ENCODE peak calls at places on chromosome 18, in six cellular contexts. N is endothelial cell of umbilical vein, U is Peyer's patch, S is fibroblast of lung, R is stomach, T is suprapubic skin. J is an unnamed sample. For H3K27me3, the result is how much of the 10 kb centered on the place peaks cover.

GRCh38 chr18:32420084-32420483 is 50.6 kb downstream of the GAREM1 start:
- DNase-seq in N (peak), R (no peak), S (no peak), T (no peak), U (no peak), J (no peak)

GRCh38 chr18:76205906-76206305 is 289.1 kb downstream of the ZNF516 start:
- DNase-seq in N (no peak), S (no peak), R (no peak), T (no peak), U (no peak), J (no peak)

GRCh38 chr18:35581555-35582309 is at the start of gene GALNT1:
- DNase-seq in U (peak), S (peak), N (peak), R (no peak), T (no peak), J (peak)

GRCh38 chr18:60978338-60978737 is 354.9 kb upstream of the CDH20 start:
- DNase-seq in S (peak), R (no peak), N (peak), U (no peak), T (no peak), J (no peak)

GRCh38 chr18:8982416-8983183 is 119.9 kb upstream of the NDUFV2 start:
- DNase-seq in N (peak), R (peak), S (peak), U (peak), T (no peak), J (no peak)

GRCh38 chr18:60809937-60810336 is 437.4 kb upstream of the MC4R start:
- DNase-seq in R (no peak), U (no peak), T (no peak), N (no peak), S (no peak), J (no peak)

GRCh38 chr18:31252522-31252921 is 65.4 kb upstream of the DSG1 start:
- DNase-seq in T (no peak), N (no peak), S (no peak), R (no peak), U (no peak), J (no peak)

GRCh38 chr18:48955528-48956261 is 4.9 kb upstream of the SMAD7 start:
- DNase-seq in S (peak), T (peak), R (peak), U (no peak), N (peak), J (no peak)

GRCh38 chr18:68215931-68216330 is 499.0 kb downstream of the TMX3 start:
- DNase-seq in T (no peak), R (no peak), N (no peak), S (peak), U (no peak), J (no peak)

GRCh38 chr18:77042583-77042982 is 90.0 kb downstream of the MBP start:
- DNase-seq in N (no peak), R (no peak), U (no peak), S (no peak), T (no peak), J (no peak)

GRCh38 chr18:70377857-70378701 is 89.2 kb downstream of the SOCS6 start:
- DNase-seq in N (no peak), S (no peak), T (no peak), U (no peak), R (no peak), J (no peak)

GRCh38 chr18:74456409-74457042 is 582 bp downstream of the DIPK1C start:
- DNase-seq in N (no peak), R (no peak), T (no peak), S (no peak), U (no peak), J (no peak)

GRCh38 chr18:74455386-74455785 is 1.7 kb downstream of the DIPK1C start:
- DNase-seq in N (no peak), U (no peak), T (no peak), S (no peak), R (no peak), J (no peak)

GRCh38 chr18:74457043-74457742 is at the start of gene DIPK1C:
- DNase-seq in N (no peak), T (no peak), R (no peak), U (no peak), S (no peak), J (no peak)

GRCh38 chr18:74454279-74454741 is 2.8 kb downstream of the DIPK1C start:
- DNase-seq in N (no peak), R (no peak), T (no peak), S (no peak), U (no peak), J (no peak)

GRCh38 chr18:74456017-74456408 is 1.1 kb downstream of the DIPK1C start:
- DNase-seq in U (no peak), T (no peak), R (no peak), S (no peak), N (no peak), J (no peak)
- H3K27me3 ChIP-seq in U (under half), T (under half), R (under half), S (under half), N (under half), J (under half)

DNA sequence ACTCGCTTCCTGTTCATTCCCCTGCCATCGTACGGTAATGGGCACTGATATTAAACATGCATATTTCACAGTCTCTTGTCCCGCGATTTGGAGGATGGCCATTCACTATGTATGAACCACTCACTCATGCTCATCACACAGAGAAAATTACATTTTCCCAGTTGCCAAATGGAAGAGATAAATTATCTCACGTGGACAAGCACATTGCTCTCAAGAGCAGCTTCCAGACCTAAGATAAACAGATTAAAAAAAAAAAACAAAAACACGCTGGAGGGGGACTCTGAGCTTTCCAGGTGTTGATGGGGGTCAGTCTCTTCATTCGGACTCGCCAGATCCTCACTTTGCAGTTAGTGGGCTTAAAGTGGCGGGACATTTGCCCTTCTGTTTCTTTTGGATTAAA is 1.7 kb upstream of the MAPK4 start:
- DNase-seq in R (no peak), U (no peak), T (no peak), S (no peak), N (no peak), J (no peak)
- H3K27me3 ChIP-seq in R (under half), U (under half), T (under half), S (under half), N (under half), J (under half)

GRCh38 chr18:57423821-57424220 is 11.4 kb upstream of the ONECUT2 start:
- DNase-seq in N (no peak), T (no peak), R (no peak), U (no peak), S (no peak), J (no peak)

GRCh38 chr18:57427429-57428181 is 7.6 kb upstream of the ONECUT2 start:
- DNase-seq in N (no peak), S (no peak), U (no peak), R (no peak), T (no peak), J (no peak)

GRCh38 chr18:57426187-57426586 is 9.0 kb upstream of the ONECUT2 start:
- DNase-seq in R (no peak), T (no peak), S (no peak), U (no peak), N (no peak), J (no peak)

GRCh38 chr18:57422313-57422872 is 12.8 kb upstream of the ONECUT2 start:
- DNase-seq in U (no peak), N (no peak), R (no peak), S (no peak), T (no peak), J (no peak)

GRCh38 chr18:57425096-57425495 is 10.1 kb upstream of the ONECUT2 start:
- DNase-seq in N (no peak), T (no peak), S (no peak), U (no peak), R (no peak), J (no peak)
- H3K27me3 ChIP-seq in N (under half), T (half or more), S (under half), U (under half), R (under half), J (under half)

DNA sequence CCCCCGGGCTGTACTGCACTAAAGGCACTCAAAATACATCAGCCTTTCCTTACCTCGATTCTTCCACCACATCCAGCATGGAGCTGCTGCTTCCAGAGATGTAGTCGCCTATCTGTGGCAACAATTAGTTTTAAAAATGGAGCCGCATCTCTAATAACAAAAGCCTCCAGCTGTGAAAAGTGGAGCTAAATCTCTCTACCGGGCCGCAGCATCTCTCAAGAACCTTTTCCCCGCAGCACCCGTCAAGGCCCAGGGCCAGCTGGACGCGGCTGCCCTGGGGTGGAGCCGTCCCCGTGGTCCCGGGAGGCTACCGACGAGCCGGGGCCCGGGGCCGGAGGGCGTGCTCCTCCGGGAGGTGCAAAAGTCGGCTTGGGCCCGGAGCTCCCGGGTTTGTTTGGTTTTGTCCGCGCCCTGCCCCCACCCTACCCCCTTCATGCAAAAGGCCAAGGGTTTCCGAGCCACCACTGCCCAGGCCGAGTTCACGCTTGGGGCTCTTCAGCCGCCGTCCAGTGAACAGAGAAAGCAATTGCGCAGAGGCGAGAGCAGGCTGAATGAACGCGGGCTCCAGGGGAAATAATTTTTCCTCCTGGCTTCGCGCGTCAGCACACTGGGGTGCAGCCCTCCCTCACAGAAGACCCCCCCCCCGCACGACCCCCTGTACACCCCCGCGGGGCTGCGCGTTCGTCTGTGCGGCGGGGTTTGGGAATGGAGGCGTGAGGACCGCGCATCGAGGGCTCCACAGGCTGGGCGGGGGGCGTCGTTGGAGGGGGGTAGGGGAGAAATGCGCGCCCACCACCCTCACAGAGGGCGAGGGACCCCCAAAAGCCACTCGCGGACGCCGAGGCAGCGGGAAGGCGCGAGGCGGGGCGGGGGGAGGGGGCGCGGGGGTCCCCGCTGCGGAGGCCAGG is 554 bp upstream of the GREB1L start:
- DNase-seq in N (no peak), T (no peak), U (no peak), S (no peak), R (no peak), J (no peak)
- H3K27me3 ChIP-seq in N (under half), T (under half), U (under half), S (under half), R (under half), J (under half)

DNA sequence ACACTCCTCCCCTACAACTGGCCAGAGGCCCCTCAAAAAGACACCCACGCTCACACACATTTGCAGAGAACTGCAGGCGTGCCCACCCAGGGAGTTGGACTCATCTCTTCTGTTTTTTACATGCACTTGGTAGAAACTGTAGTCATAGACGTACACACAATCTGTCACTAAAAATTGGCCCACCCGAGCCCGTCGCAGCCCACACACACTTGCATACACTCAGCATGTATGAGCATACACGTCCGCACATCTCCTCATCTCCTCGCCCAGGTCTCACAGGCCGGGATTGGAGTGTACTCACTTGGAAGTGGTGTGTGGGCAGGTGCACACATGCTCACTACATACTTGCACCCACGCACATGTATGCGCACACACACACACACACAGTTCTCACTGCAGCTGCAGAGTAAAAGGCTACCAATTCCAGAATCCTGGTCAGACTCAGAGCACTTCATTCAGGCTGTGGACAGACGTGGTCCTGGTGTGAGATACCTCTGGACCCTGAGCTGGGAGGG is 19.5 kb downstream of the CELF4 start:
- DNase-seq in T (no peak), R (no peak), N (no peak), S (no peak), U (no peak), J (no peak)
- H3K27me3 ChIP-seq in T (half or more), R (under half), N (under half), S (under half), U (under half), J (under half)

GRCh38 chr18:45806226-45806625 is 19.2 kb upstream of the SIGLEC15 start:
- DNase-seq in R (no peak), T (no peak), S (peak), N (peak), U (no peak), J (no peak)

GRCh38 chr18:45802814-45803492 is 22.5 kb upstream of the SIGLEC15 start:
- DNase-seq in N (peak), T (no peak), U (no peak), S (peak), R (no peak), J (no peak)

GRCh38 chr18:45801396-45802004 is 24.0 kb upstream of the SIGLEC15 start:
- DNase-seq in R (no peak), U (no peak), T (no peak), N (peak), S (no peak), J (no peak)

DNA sequence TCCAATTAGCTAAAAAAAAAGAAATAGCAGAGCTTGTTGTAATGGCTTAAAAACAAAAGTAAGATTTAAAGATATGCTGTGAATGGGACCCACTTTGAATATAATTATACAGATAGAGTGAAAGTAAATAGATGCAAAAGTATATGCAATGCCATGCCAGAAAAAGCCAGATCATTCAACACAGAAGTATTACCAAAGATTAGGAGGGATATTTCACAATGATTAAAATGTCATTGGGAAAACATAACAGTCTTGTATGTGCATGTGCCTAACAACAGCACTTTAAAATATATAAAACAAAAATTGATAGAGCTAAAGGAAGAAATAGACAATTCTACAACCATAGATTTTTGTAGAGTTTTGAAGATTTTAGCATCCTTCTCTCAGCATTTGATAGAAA is 19.9 kb upstream of the SIGLEC15 start:
- DNase-seq in N (no peak), R (no peak), T (no peak), S (peak), U (no peak), J (no peak)
- H3K27me3 ChIP-seq in N (under half), R (under half), T (under half), S (under half), U (under half), J (under half)

DNA sequence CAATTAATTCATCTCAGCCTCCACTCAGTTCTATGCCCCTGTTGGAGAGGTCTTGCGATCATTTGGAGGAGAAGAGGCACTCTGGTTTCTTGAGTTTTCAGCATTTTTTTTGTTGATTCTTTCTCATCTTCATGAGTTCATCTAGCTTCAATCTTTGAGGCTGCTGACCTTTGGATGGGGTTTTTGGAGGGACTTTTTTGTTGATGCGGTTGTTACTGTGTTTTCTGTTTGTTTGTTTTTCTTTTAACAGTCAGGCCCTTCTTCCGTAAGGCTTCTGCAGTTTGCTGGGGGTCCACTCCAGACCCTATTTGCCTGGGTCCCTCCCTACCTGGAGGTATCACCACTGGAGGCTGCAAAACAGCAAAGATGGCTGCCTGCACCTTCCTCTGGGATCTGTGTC is 149.9 kb upstream of the RBBP8 start:
- DNase-seq in R (no peak), T (no peak), S (no peak), U (no peak), N (no peak), J (no peak)
- H3K27me3 ChIP-seq in R (under half), T (under half), S (under half), U (under half), N (under half), J (under half)

GRCh38 chr18:79001001-79001400 is 21.4 kb downstream of the SALL3 start:
- DNase-seq in U (no peak), N (no peak), R (no peak), S (no peak), T (no peak), J (no peak)
- H3K27me3 ChIP-seq in U (under half), N (under half), R (under half), S (under half), T (under half), J (under half)

GRCh38 chr18:911025-911424 is 6.4 kb downstream of the ADCYAP1 start:
- DNase-seq in T (no peak), R (no peak), N (no peak), S (no peak), U (no peak), J (no peak)
- H3K27me3 ChIP-seq in T (half or more), R (half or more), N (under half), S (under half), U (under half), J (under half)

GRCh38 chr18:78779996-78780718 is 199.5 kb upstream of the SALL3 start:
- DNase-seq in R (peak), U (peak), N (no peak), T (no peak), S (no peak), J (no peak)

GRCh38 chr18:78776151-78776550 is 203.5 kb upstream of the SALL3 start:
- DNase-seq in U (peak), R (peak), S (no peak), T (no peak), N (no peak), J (no peak)

GRCh38 chr18:78778651-78779050 is 201.0 kb upstream of the SALL3 start:
- DNase-seq in R (peak), U (peak), N (no peak), S (no peak), T (no peak), J (no peak)

GRCh38 chr18:78776706-78777105 is 202.9 kb upstream of the SALL3 start:
- DNase-seq in R (peak), S (no peak), U (peak), T (no peak), N (no peak), J (no peak)

GRCh38 chr18:78777992-78778391 is 201.6 kb upstream of the SALL3 start:
- DNase-seq in S (no peak), T (no peak), U (peak), R (peak), N (no peak), J (no peak)
- H3K27me3 ChIP-seq in S (under half), T (under half), U (under half), R (under half), N (under half), J (under half)

J was measured in naive thymus-derived CD4-positive, alpha-beta T cell.